ENCODE peak calls at places on chromosome 15, in six cellular contexts. I, F, M, K, Z and C are unnamed samples.

GRCh38 chr15:57333487-57333886 is 42.8 kb upstream of the CGNL1 start:
- DNase-seq in I (no peak), F (no peak), M (no peak), K (peak), Z (no peak), C (no peak)

GRCh38 chr15:36053746-36054145 is 507.8 kb upstream of the DPH6 start:
- DNase-seq in I (no peak), F (no peak), M (no peak), K (peak), Z (no peak), C (no peak)

GRCh38 chr15:82999905-83000671 is 11.4 kb downstream of the C15orf40 start:
- DNase-seq in I (no peak), F (no peak), M (peak), K (peak), Z (peak), C (no peak)

GRCh38 chr15:42502472-42502871 is 7.0 kb downstream of the SNAP23 start:
- DNase-seq in I (no peak), F (no peak), M (no peak), K (no peak), Z (no peak), C (no peak)

GRCh38 chr15:65049418-65049840 is 4.2 kb downstream of the SLC51B start:
- DNase-seq in I (peak), F (peak), M (peak), K (peak), Z (peak), C (peak)

GRCh38 chr15:64461577-64462162 is 1.3 kb downstream of the ZNF609 start:
- DNase-seq in I (no peak), F (no peak), M (peak), K (peak), Z (peak), C (peak)

GRCh38 chr15:48582472-48583235 is 62.9 kb downstream of the FBN1 start:
- DNase-seq in I (no peak), F (no peak), M (no peak), K (peak), Z (no peak), C (no peak)

GRCh38 chr15:85542895-85543331 is 162.5 kb downstream of the AKAP13 start:
- DNase-seq in I (no peak), F (no peak), M (no peak), K (peak), Z (peak), C (no peak)

GRCh38 chr15:71333839-71334238 is 218.6 kb downstream of the THSD4 start:
- DNase-seq in I (no peak), F (no peak), M (no peak), K (peak), Z (no peak), C (no peak)

GRCh38 chr15:74322558-74323180 is 44.8 kb downstream of the CYP11A1 start:
- DNase-seq in I (peak), F (peak), M (peak), K (peak), Z (peak), C (peak)

GRCh38 chr15:80480171-80480811 is 76.1 kb downstream of the ARNT2 start:
- DNase-seq in I (no peak), F (no peak), M (no peak), K (no peak), Z (no peak), C (no peak)

GRCh38 chr15:51726302-51727073 is 11.0 kb downstream of the LYSMD2 start:
- DNase-seq in I (no peak), F (peak), M (peak), K (peak), Z (peak), C (no peak)

GRCh38 chr15:76335129-76335850 is 1.3 kb upstream of the ISL2 start:
- DNase-seq in I (no peak), F (no peak), M (peak), K (no peak), Z (peak), C (no peak)

GRCh38 chr15:101116681-101116976 is 135.2 kb downstream of the CHSY1 start:
- DNase-seq in I (no peak), F (no peak), M (no peak), K (no peak), Z (no peak), C (no peak)

GRCh38 chr15:91508633-91509032 is 344.9 kb upstream of the SLCO3A1 start:
- DNase-seq in I (no peak), F (no peak), M (no peak), K (peak), Z (no peak), C (no peak)

GRCh38 chr15:75335705-75336355 is at the start of gene COMMD4:
- DNase-seq in I (peak), F (peak), M (peak), K (peak), Z (peak), C (peak)

GRCh38 chr15:98881526-98882517 is 125.8 kb downstream of the PGPEP1L start:
- DNase-seq in I (no peak), F (no peak), M (peak), K (peak), Z (peak), C (no peak)